ENCODE peak calls at places on chromosomes 1 and 21, in six cellular contexts. Y, P, B, G, V and U are unnamed samples.

GRCh38 chr1:33137800-33138199 is 44.0 kb downstream of the TRIM62 start:
- DNase-seq in Y (peak; percentile 17), G (no peak), P (no peak), B (peak; percentile 68), V (no peak), U (no peak)

GRCh38 chr1:196372896-196373536 is 235.2 kb downstream of the KCNT2 start:
- DNase-seq in B (peak; percentile 47), P (peak; percentile 47), V (no peak), G (no peak), Y (no peak), U (peak; percentile 57)

GRCh38 chr1:38031513-38031866 is 15.1 kb downstream of the POU3F1 start:
- DNase-seq in G (no peak), V (no peak), P (no peak), B (no peak), Y (no peak), U (no peak)

GRCh38 chr1:45394342-45394741 is 54.1 kb upstream of the MUTYH start:
- DNase-seq in Y (no peak), B (no peak), G (no peak), V (no peak), P (no peak), U (no peak)

GRCh38 chr1:75690547-75690946 is 34.0 kb upstream of the ACADM start:
- DNase-seq in V (no peak), P (no peak), G (no peak), Y (no peak), B (no peak), U (no peak)

GRCh38 chr1:25641931-25642611 is 25.5 kb downstream of the MAN1C1 start:
- DNase-seq in V (no peak), B (peak; percentile 76), G (peak; percentile 47), Y (no peak), P (no peak), U (peak; percentile 15)

GRCh38 chr21:35138665-35139381 is 89.7 kb upstream of the RUNX1 start:
- DNase-seq in P (peak; percentile 84), V (no peak), G (peak; percentile 100), Y (peak; percentile 21), B (peak; percentile 79), U (peak; percentile 45)

GRCh38 chr21:42234464-42235241 is 15.7 kb downstream of the ABCG1 start:
- DNase-seq in G (peak; percentile 22), Y (peak; percentile 70), B (peak; percentile 40), P (peak; percentile 64), V (peak; percentile 73), U (peak; percentile 26)

GRCh38 chr1:36653850-36654249 is 171.1 kb upstream of the CSF3R start:
- DNase-seq in Y (no peak), B (peak; percentile 82), V (no peak), G (no peak), P (no peak), U (peak; percentile 57)

GRCh38 chr21:41961282-41961701 is 7.5 kb upstream of the C2CD2 start:
- DNase-seq in Y (no peak), G (peak; percentile 77), V (no peak), B (no peak), P (no peak), U (no peak)

GRCh38 chr1:77245724-77246294 is 26.6 kb upstream of the PIGK start:
- DNase-seq in G (no peak), B (no peak), Y (no peak), P (no peak), V (no peak), U (no peak)

GRCh38 chr1:55955237-55955636 is 624.1 kb downstream of the PLPP3 start:
- DNase-seq in P (peak; percentile 19), Y (no peak), V (no peak), G (peak; percentile 72), B (no peak), U (peak; percentile 21)

GRCh38 chr1:3864884-3865283 is 7.6 kb downstream of the DFFB start:
- DNase-seq in B (no peak), G (no peak), P (no peak), V (no peak), Y (no peak), U (no peak)
- TF ChIP-seq CTCF in B (no peak), G (no peak), P (no peak), V (no peak), Y (no peak), U (no peak)

GRCh38 chr1:161869291-161869690 is 103.2 kb downstream of the ATF6 start:
- DNase-seq in Y (no peak), V (no peak), P (no peak), G (peak; percentile 20), B (peak; percentile 55), U (no peak)

GRCh38 chr1:161863549-161863948 is 97.4 kb downstream of the ATF6 start:
- DNase-seq in P (no peak), Y (no peak), V (no peak), B (no peak), G (no peak), U (no peak)

GRCh38 chr1:161864577-161864976 is 98.5 kb downstream of the ATF6 start:
- DNase-seq in P (no peak), V (no peak), G (peak; percentile 25), B (peak; percentile 55), Y (no peak), U (peak; percentile 38)
- TF ChIP-seq CTCF in P (no peak), V (no peak), G (peak; percentile 36), B (peak; percentile 44), Y (peak; percentile 25), U (peak; percentile 14)

GRCh38 chr21:30439975-30440374 is at the start of gene KRTAP15-1:
- DNase-seq in Y (no peak), G (no peak), V (no peak), P (no peak), B (no peak), U (no peak)

GRCh38 chr21:30446969-30447368 is 6.9 kb downstream of the KRTAP15-1 start:
- DNase-seq in G (no peak), Y (no peak), V (no peak), P (no peak), B (no peak), U (no peak)

GRCh38 chr21:30448514-30448913 is 8.4 kb downstream of the KRTAP15-1 start:
- DNase-seq in G (no peak), V (no peak), P (no peak), B (no peak), Y (no peak), U (no peak)

GRCh38 chr21:30443226-30443625 is 3.2 kb downstream of the KRTAP15-1 start:
- DNase-seq in V (no peak), G (no peak), Y (no peak), B (no peak), P (no peak), U (no peak)

DNA sequence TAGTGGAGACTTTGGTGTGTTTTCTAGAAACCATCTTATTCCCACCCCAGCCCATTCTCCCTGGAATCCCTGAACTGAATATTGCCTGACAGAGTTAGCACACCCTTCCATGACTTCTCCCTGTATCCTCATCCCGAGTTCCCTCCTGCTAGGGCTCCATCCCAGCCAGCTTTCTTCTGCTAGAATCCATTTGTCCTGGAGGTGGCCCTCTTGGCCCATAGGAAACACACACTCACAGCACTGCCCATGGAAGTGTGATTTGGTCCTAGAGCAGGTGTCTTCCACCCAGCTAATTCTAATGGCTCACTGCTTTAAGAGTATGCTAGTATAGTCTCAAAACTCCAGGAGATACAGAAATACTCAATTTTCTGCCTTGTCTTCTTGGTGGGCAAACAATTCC is 4.1 kb downstream of the KRTAP15-1 start:
- DNase-seq in B (no peak), P (no peak), Y (no peak), G (no peak), V (no peak), U (no peak)
- TF ChIP-seq CTCF in B (no peak), P (no peak), Y (no peak), G (no peak), V (no peak), U (no peak)

GRCh38 chr1:236122176-236122575 is 20.2 kb upstream of the GPR137B start:
- DNase-seq in Y (no peak), V (no peak), P (no peak), G (no peak), B (no peak), U (no peak)

GRCh38 chr1:236128646-236129178 is 13.6 kb upstream of the GPR137B start:
- DNase-seq in G (no peak), V (no peak), Y (no peak), P (no peak), B (peak; percentile 23), U (no peak)

GRCh38 chr1:236127045-236127444 is 15.3 kb upstream of the GPR137B start:
- DNase-seq in B (no peak), G (no peak), P (no peak), V (no peak), Y (no peak), U (no peak)

GRCh38 chr1:236123563-236123962 is 18.8 kb upstream of the GPR137B start:
- DNase-seq in Y (no peak), G (no peak), P (no peak), B (no peak), V (no peak), U (no peak)

GRCh38 chr1:236124965-236125364 is 17.4 kb upstream of the GPR137B start:
- DNase-seq in G (no peak), Y (no peak), P (no peak), B (no peak), V (no peak), U (no peak)
- TF ChIP-seq CTCF in G (no peak), Y (no peak), P (no peak), B (no peak), V (no peak), U (no peak)